ENCODE peak calls at places on chromosomes 7 and 10, in ten cellular contexts. L is IMR-90, T is mucosa of descending colon, N is neural progenitor cell, E is cardiac fibroblast, A is SK-N-SH, O is cardiac muscle cell, I is heart left ventricle, J is colonic mucosa, U is HL-60. C is an unnamed sample.

GRCh38 chr7:41637051-41637450 is 65.8 kb downstream of the INHBA start:
- DNase-seq in I (no peak), O (no peak), L (peak), J (no peak), E (no peak), T (no peak), U (no peak), A (no peak), N (no peak), C (no peak)

GRCh38 chr7:20697351-20697750 is 81.9 kb downstream of the ABCB5 start:
- DNase-seq in J (no peak), I (no peak), T (no peak), U (no peak), A (no peak), L (no peak), O (no peak), N (no peak), E (no peak), C (no peak)

GRCh38 chr7:124155400-124156022 is 122.6 kb upstream of the TMEM229A start:
- DNase-seq in I (no peak), E (peak), A (peak), O (peak), N (peak), T (no peak), U (no peak), J (no peak), L (peak), C (peak)

GRCh38 chr10:3397846-3398245 is 225.3 kb upstream of the PITRM1 start:
- DNase-seq in U (no peak), N (no peak), I (no peak), O (no peak), A (no peak), E (no peak), L (no peak), T (no peak), J (no peak), C (no peak)

GRCh38 chr10:1272079-1272478 is 215.9 kb downstream of the WDR37 start:
- DNase-seq in A (peak), U (no peak), O (no peak), I (no peak), T (no peak), L (no peak), N (no peak), J (no peak), E (no peak), C (no peak)

GRCh38 chr10:84212015-84212414 is 13.3 kb downstream of the LRIT2 start:
- DNase-seq in L (no peak), J (no peak), N (no peak), I (no peak), O (no peak), U (no peak), T (no peak), A (no peak), E (no peak), C (no peak)

GRCh38 chr10:73517166-73517888 is 21.5 kb upstream of the PPP3CB start:
- DNase-seq in N (no peak), A (no peak), I (no peak), L (peak), O (no peak), J (no peak), T (no peak), U (no peak), E (no peak), C (no peak)

GRCh38 chr7:125253454-125254182 is 324.0 kb upstream of the POT1 start:
- DNase-seq in E (no peak), N (no peak), J (no peak), O (peak), T (no peak), A (no peak), U (no peak), L (no peak), I (no peak), C (no peak)

GRCh38 chr10:103470755-103471653 is 8.0 kb downstream of the CALHM3 start:
- DNase-seq in U (peak), T (peak), J (peak), I (peak), L (no peak), E (peak), O (no peak), A (no peak), N (no peak), C (peak)

GRCh38 chr7:132191418-132191817 is 384.9 kb downstream of the PLXNA4 start:
- DNase-seq in U (no peak), I (no peak), T (no peak), L (no peak), N (no peak), O (no peak), A (no peak), E (peak), J (no peak), C (no peak)

GRCh38 chr7:35909870-35910357 is 109.1 kb downstream of the SEPTIN7 start:
- DNase-seq in I (no peak), O (no peak), L (no peak), J (no peak), U (no peak), E (no peak), A (no peak), T (no peak), N (no peak), C (no peak)

GRCh38 chr10:6141296-6142151 is 52.7 kb downstream of the RBM17 start:
- DNase-seq in E (peak), J (no peak), I (peak), N (no peak), T (no peak), L (peak), A (peak), O (no peak), U (no peak), C (no peak)

GRCh38 chr7:45203947-45204445 is 46.4 kb downstream of the RAMP3 start:
- DNase-seq in T (no peak), O (no peak), N (no peak), I (no peak), L (peak), E (peak), A (no peak), U (no peak), J (no peak), C (peak)

GRCh38 chr10:97907830-97908229 is 58.2 kb downstream of the GOLGA7B start:
- DNase-seq in U (no peak), J (no peak), O (no peak), N (no peak), E (no peak), L (no peak), T (no peak), I (no peak), A (no peak), C (no peak)

GRCh38 chr7:40833541-40834234 is 698.9 kb downstream of the SUGCT start:
- DNase-seq in J (no peak), T (no peak), E (peak), N (no peak), U (no peak), L (peak), A (no peak), O (no peak), I (no peak), C (no peak)

GRCh38 chr7:3168869-3169268 is 125.2 kb upstream of the CARD11 start:
- DNase-seq in A (no peak), L (no peak), T (no peak), E (no peak), U (no peak), O (no peak), I (no peak), N (no peak), J (no peak), C (no peak)

GRCh38 chr7:50317697-50318640 is 13.5 kb downstream of the IKZF1 start:
- DNase-seq in L (no peak), E (no peak), T (no peak), J (no peak), U (no peak), N (no peak), A (no peak), I (no peak), O (no peak), C (no peak)

GRCh38 chr10:116973371-116973905 is 31.5 kb downstream of the SHTN1 start:
- DNase-seq in T (no peak), E (no peak), A (no peak), N (no peak), L (no peak), I (no peak), J (no peak), O (no peak), U (no peak), C (no peak)

GRCh38 chr7:131630427-131630826 is 74.0 kb upstream of the PODXL start:
- DNase-seq in O (no peak), J (no peak), U (no peak), E (no peak), T (no peak), N (no peak), I (no peak), A (no peak), L (no peak), C (no peak)

GRCh38 chr7:30206466-30206865 is 71.7 kb downstream of the MTURN start:
- DNase-seq in A (no peak), I (no peak), N (peak), J (no peak), U (no peak), L (peak), O (no peak), T (no peak), E (peak), C (no peak)

GRCh38 chr7:48224042-48224441 is 52.8 kb downstream of the ABCA13 start:
- DNase-seq in A (no peak), I (no peak), J (no peak), E (no peak), U (no peak), L (no peak), O (no peak), T (no peak), N (no peak), C (no peak)

GRCh38 chr7:151124899-151125399 is 38.7 kb downstream of the AGAP3 start:
- DNase-seq in J (no peak), O (no peak), L (no peak), E (no peak), N (no peak), I (no peak), A (no peak), T (no peak), U (no peak), C (no peak)

GRCh38 chr7:151126500-151127137 is 40.3 kb downstream of the AGAP3 start:
- DNase-seq in O (no peak), E (no peak), N (peak), A (no peak), I (no peak), U (no peak), J (peak), L (no peak), T (peak), C (peak)

GRCh38 chr7:151125835-151126481 is 39.7 kb downstream of the AGAP3 start:
- DNase-seq in O (peak), T (peak), L (no peak), E (no peak), N (peak), U (no peak), A (no peak), I (no peak), J (peak), C (peak)

GRCh38 chr7:151124205-151124880 is 38.1 kb downstream of the AGAP3 start:
- DNase-seq in U (no peak), I (no peak), E (no peak), J (no peak), A (no peak), L (no peak), O (no peak), T (no peak), N (no peak), C (no peak)

DNA sequence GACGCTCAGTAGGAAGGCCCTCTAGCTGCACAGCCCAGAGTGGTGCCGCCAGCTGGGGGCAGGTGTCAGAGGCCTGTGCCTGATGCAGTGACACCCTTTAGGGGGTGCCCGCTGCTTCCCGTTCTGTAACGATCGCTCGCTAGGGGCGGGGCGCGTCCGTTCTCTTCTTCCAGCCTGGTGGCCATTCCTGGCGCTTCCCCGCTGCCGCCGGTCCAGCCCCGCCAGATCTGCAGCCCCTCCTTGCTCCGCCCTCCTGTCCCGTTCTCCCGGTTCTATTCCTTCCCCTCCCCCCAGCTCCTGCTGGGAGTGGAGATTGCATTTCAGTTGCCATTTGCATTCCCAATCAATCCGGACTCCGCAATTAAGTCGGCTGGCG is 39.2 kb downstream of the AGAP3 start:
- DNase-seq in E (no peak), U (no peak), A (no peak), O (peak), T (peak), N (peak), I (peak), J (peak), L (no peak), C (peak)
- H3K4me3 ChIP-seq in E (peak), U (no peak), A (no peak), O (peak), T (no peak), N (peak), I (peak), J (peak), L (no peak), C (no peak)

DNA sequence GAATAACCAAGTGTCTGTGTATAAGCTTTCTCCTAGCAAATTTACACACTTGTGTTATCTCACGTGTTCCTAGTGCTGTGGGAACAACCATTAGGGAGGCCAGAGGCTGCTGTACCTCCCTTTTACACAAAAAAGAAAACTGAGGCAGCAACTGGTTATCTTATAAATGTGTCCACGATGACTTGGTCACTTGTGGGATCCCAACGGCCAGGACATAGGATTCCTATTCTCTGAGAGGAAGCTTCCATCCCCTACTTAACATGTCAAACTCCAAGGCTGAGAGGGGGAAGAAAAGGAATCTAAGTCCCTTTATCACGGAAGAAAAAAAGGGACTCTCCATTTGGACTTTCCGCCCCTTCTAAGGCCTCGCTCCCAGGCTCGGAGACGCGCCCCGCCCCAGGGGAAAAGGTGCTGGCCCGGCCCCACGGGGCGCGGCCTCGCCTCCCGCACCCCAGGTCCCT is 430 bp downstream of the ZNF438 start:
- DNase-seq in U (no peak), O (no peak), J (peak), T (peak), L (no peak), I (no peak), N (no peak), E (no peak), A (no peak), C (peak)
- H3K4me3 ChIP-seq in U (peak), O (peak), J (peak), T (peak), L (peak), I (peak), N (peak), E (peak), A (peak), C (peak)

GRCh38 chr10:71715860-71716259 is 3.7 kb downstream of the C10orf105 start:
- DNase-seq in A (no peak), O (no peak), I (no peak), N (no peak), L (no peak), E (no peak), J (no peak), U (no peak), T (no peak), C (no peak)

GRCh38 chr10:71718165-71718678 is 1.4 kb downstream of the C10orf105 start:
- DNase-seq in A (no peak), E (no peak), J (no peak), U (no peak), L (no peak), O (no peak), T (no peak), N (no peak), I (peak), C (no peak)

GRCh38 chr10:71717756-71718065 is 1.9 kb downstream of the C10orf105 start:
- DNase-seq in I (no peak), N (no peak), U (no peak), A (no peak), L (no peak), O (no peak), T (no peak), J (no peak), E (peak), C (no peak)

GRCh38 chr10:71716406-71716805 is 3.2 kb downstream of the C10orf105 start:
- DNase-seq in E (no peak), L (no peak), N (no peak), O (no peak), J (no peak), I (no peak), U (no peak), T (no peak), A (no peak), C (no peak)

DNA sequence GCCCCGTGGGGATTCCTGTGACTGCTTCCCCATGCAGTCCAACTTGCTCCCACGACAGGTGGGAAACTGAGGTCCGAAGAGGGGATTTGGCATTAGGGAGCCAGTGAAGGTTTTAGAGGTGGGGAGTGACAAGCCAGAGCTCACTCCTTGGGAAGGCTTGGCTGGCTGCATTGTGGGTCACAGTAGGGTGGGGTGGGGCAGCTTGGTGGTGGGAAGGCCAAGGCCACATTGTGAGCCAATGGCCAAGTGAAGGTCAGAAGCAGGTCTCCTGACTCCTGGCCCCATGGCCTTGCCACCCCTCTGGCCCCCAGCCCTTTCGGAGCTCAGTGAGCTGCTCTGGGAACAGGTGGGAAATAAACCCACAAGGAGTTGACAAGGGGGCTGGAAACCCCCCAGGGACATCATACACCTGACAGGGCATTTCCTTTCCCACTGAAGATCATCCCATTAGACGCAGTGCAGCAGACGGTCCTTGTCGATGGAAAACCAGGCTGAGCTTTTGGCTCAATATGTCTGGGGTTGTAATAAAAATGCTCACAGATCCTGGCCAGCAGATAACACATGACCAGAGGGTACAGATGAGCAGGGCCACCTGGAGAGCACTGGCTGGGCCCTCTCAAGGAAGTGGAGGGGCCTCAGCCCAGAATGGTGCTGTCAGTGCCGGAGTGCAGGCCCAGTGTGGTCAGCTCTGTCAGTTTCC is 2.4 kb downstream of the C10orf105 start:
- DNase-seq in T (no peak), A (peak), L (no peak), O (no peak), J (no peak), N (no peak), I (no peak), E (no peak), U (no peak), C (no peak)
- H3K4me3 ChIP-seq in T (no peak), A (no peak), L (no peak), O (no peak), J (no peak), N (no peak), I (no peak), E (no peak), U (no peak), C (no peak)

DNA sequence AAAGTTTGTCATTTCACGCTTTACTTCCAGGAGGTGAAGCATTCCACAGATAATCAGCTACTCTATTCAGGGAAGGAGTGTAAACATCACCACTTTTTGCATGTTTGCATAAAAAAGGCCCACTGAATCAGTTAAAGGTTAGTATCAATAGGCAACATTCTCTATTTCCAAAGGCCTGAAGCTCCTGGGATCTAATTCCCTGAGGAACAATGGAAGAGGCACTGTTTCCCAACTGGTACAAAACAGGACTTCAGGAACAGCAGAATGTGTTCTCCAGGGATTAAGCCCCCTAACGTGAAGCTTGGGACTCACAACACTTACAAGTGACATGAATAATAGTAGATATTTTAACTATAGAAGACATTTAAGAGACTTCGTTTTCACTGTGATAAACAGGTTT is 6.1 kb downstream of the LRRN3 start:
- DNase-seq in A (no peak), I (no peak), T (no peak), N (peak), U (no peak), O (no peak), J (no peak), L (no peak), E (no peak), C (no peak)
- H3K4me3 ChIP-seq in A (no peak), I (no peak), T (no peak), N (peak), U (no peak), O (no peak), J (no peak), L (no peak), E (no peak), C (no peak)

GRCh38 chr7:27173412-27174076 is 576 bp downstream of the HOXA10 start:
- DNase-seq in T (no peak), I (no peak), N (no peak), E (no peak), U (peak), O (no peak), L (no peak), J (no peak), A (peak), C (no peak)

GRCh38 chr7:27174077-27175004 is at the start of gene HOXA10:
- DNase-seq in A (no peak), I (no peak), N (no peak), T (peak), U (no peak), J (peak), L (no peak), O (no peak), E (no peak), C (no peak)

GRCh38 chr7:27172388-27172774 is 1.7 kb downstream of the HOXA10 start:
- DNase-seq in A (no peak), L (no peak), I (no peak), U (no peak), J (no peak), T (no peak), O (no peak), E (no peak), N (no peak), C (no peak)

GRCh38 chr7:27171636-27172387 is 2.3 kb downstream of the HOXA10 start:
- DNase-seq in L (no peak), E (no peak), N (peak), T (no peak), I (no peak), A (no peak), O (no peak), J (no peak), U (no peak), C (no peak)

DNA sequence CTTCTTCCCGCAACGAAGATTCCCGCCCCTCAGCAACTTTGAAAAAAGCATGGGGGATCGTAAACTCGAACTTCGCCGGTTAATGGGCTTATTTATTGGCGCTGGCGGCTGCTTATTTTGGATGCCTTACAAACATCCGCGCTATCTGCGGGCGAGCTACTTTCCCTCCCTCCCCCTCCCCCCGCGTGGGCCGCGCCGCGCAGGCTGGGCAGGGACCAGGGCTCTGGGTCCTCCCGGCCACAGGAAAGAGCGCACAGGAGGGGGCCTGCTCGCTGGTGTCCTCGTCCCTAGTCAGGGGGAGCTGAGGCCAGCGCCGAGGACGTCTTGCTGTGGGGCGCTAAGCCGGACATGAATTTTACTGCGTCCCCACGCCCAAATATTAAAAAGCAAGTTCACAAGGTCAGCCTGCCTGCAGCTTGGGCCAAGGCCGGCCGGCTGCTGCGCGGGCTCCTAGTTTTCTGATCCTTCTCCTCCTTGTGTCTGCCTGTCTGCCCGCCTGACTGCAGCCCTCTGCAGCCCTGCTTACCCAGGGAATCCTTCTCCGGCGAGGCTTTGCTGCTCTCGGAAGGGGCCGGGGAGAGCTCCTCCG is 1.2 kb downstream of the HOXA10 start:
- DNase-seq in U (no peak), T (peak), A (peak), J (peak), O (no peak), E (no peak), I (no peak), L (no peak), N (peak), C (no peak)
- H3K4me3 ChIP-seq in U (peak), T (peak), A (no peak), J (peak), O (peak), E (no peak), I (peak), L (peak), N (no peak), C (peak)

GRCh38 chr10:11180228-11180627 is 162.6 kb downstream of the CELF2 start:
- DNase-seq in A (no peak), J (no peak), N (no peak), L (no peak), U (peak), I (no peak), E (no peak), O (no peak), T (no peak), C (peak)
- H3K4me3 ChIP-seq in A (no peak), J (no peak), N (no peak), L (no peak), U (peak), I (no peak), E (no peak), O (no peak), T (no peak), C (no peak)